ENCODE peak calls at places on chromosomes 11 and 22, in four cellular contexts. N is AG09319; R is NCI-H146; Y is activated effector memory CD4-positive, alpha-beta T cell treated with Interleukin-2 at 50 U/mL for 16 hours. S is an unnamed sample.

GRCh38 chr22:32905400-32905799 is 103.9 kb downstream of the TIMP3 start:
- DNase-seq in N (no peak), R (no peak), Y (no peak), S (no peak)

GRCh38 chr11:44399968-44400367 is 90.0 kb upstream of the ALX4 start:
- DNase-seq in N (no peak), R (no peak), Y (no peak), S (no peak)

GRCh38 chr22:26977741-26978140 is 320.4 kb downstream of the MIAT start:
- DNase-seq in N (no peak), R (no peak), Y (no peak), S (no peak)

GRCh38 chr11:695606-696381 is at the start of gene TMEM80:
- DNase-seq in N (peak; percentile 93), R (peak; percentile 98), Y (peak; percentile 96), S (peak; percentile 92)

GRCh38 chr11:65429069-65429681 is 6.6 kb downstream of the NEAT1 start:
- DNase-seq in N (no peak), R (no peak), Y (no peak), S (no peak)

GRCh38 chr22:49186756-49187155 is 640.9 kb downstream of the BRD1 start:
- DNase-seq in N (no peak), R (no peak), Y (no peak), S (no peak)

GRCh38 chr22:39928556-39929401 is 27.9 kb downstream of the GRAP2 start:
- DNase-seq in N (no peak), R (no peak), Y (no peak), S (no peak)

GRCh38 chr11:8056810-8057463 is 24.1 kb upstream of the TUB start:
- DNase-seq in N (peak; percentile 82), R (no peak), Y (no peak), S (no peak)

GRCh38 chr11:78416285-78417174 is 1.1 kb downstream of the GAB2 start:
- DNase-seq in N (peak; percentile 64), R (peak; percentile 83), Y (peak; percentile 66), S (no peak)

GRCh38 chr11:81005595-81005994 is 1564.8 kb upstream of the TENM4 start:
- DNase-seq in N (no peak), R (no peak), Y (no peak), S (no peak)

GRCh38 chr22:43298062-43298801 is 44.9 kb downstream of the SCUBE1 start:
- DNase-seq in N (no peak), R (no peak), Y (no peak), S (no peak)

GRCh38 chr11:88231894-88232482 is 56.7 kb upstream of the RAB38 start:
- DNase-seq in N (peak; percentile 8), R (peak; percentile 1), Y (no peak), S (peak; percentile 43)

GRCh38 chr11:134287561-134287960 is 11.4 kb downstream of the GLB1L3 start:
- DNase-seq in N (no peak), R (no peak), Y (no peak), S (no peak)

GRCh38 chr22:44126807-44127206 is 53.9 kb upstream of the PARVG start:
- DNase-seq in N (no peak), R (no peak), Y (no peak), S (no peak)

GRCh38 chr11:92776676-92777075 is 192.8 kb upstream of the MTNR1B start:
- DNase-seq in N (no peak), R (no peak), Y (no peak), S (no peak)

GRCh38 chr11:47259178-47259977 is 1.6 kb downstream of the NR1H3 start:
- DNase-seq in N (no peak), R (no peak), Y (no peak), S (no peak)

GRCh38 chr11:115298613-115299012 is 205.6 kb downstream of the CADM1 start:
- DNase-seq in N (no peak), R (no peak), Y (no peak), S (no peak)

GRCh38 chr11:70507466-70508230 is 109.3 kb downstream of the CTTN start:
- DNase-seq in N (no peak), R (no peak), Y (no peak), S (no peak)

GRCh38 chr11:63829823-63830489 is 9.0 kb upstream of the MARK2 start:
- DNase-seq in N (no peak), R (no peak), Y (no peak), S (peak; percentile 35)

GRCh38 chr11:111945198-111945597 is 8.1 kb downstream of the DIXDC1 start:
- DNase-seq in N (no peak), R (no peak), Y (no peak), S (no peak)

GRCh38 chr11:75632450-75632849 is 36.4 kb downstream of the MAP6 start:
- DNase-seq in N (no peak), R (no peak), Y (no peak), S (no peak)

GRCh38 chr22:48811885-48812284 is 1015.8 kb downstream of the BRD1 start:
- DNase-seq in N (no peak), R (peak; percentile 86), Y (no peak), S (no peak)

GRCh38 chr11:14611939-14612338 is 31.7 kb upstream of the PDE3B start:
- DNase-seq in N (no peak), R (no peak), Y (no peak), S (no peak)

GRCh38 chr11:46367244-46367915 is 14.1 kb upstream of the MDK start:
- DNase-seq in N (no peak), R (no peak), Y (peak; percentile 64), S (no peak)